ENCODE peak calls at places on chromosomes 2 and 18, in eight cellular contexts. D is HEK293T; I is body of pancreas; B is activated naive CD4-positive, alpha-beta T cell; T is mammary epithelial cell; M is germinal center; Q is SW480; Z is fibroblast of mammary gland. J is an unnamed sample.

GRCh38 chr2:236972491-236973379 is 113.0 kb upstream of the COPS8 start:
- DNase-seq in D (no peak), I (peak; percentile 35), B (no peak), T (peak; percentile 85), M (no peak), Q (peak; percentile 74), Z (peak; percentile 94), J (peak; percentile 10)

GRCh38 chr18:43396266-43396665 is 119.0 kb upstream of the SYT4 start:
- DNase-seq in D (no peak), I (no peak), B (no peak), T (no peak), M (no peak), Q (peak; percentile 2), Z (peak; percentile 17), J (no peak)

GRCh38 chr2:220648628-220649027 is 923.5 kb downstream of the EPHA4 start:
- DNase-seq in D (no peak), I (no peak), B (no peak), T (no peak), M (no peak), Q (no peak), Z (no peak), J (no peak)

GRCh38 chr2:207845202-207845864 is 75.6 kb upstream of the FZD5 start:
- DNase-seq in D (no peak), I (no peak), B (no peak), T (no peak), M (no peak), Q (no peak), Z (no peak), J (no peak)

GRCh38 chr2:179655627-179656026 is 205.8 kb downstream of the ZNF385B start:
- DNase-seq in D (no peak), I (no peak), B (no peak), T (peak; percentile 56), M (no peak), Q (no peak), Z (peak; percentile 89), J (no peak)

GRCh38 chr2:237414056-237414661 is at the start of gene COL6A3:
- DNase-seq in D (no peak), I (peak; percentile 44), B (no peak), T (no peak), M (no peak), Q (no peak), Z (peak; percentile 98), J (peak; percentile 94)

GRCh38 chr2:97660775-97661417 is 2.9 kb downstream of the ACTR1B start:
- DNase-seq in D (no peak), I (no peak), B (no peak), T (no peak), M (no peak), Q (no peak), Z (peak; percentile 35), J (no peak)

GRCh38 chr2:207765960-207766582 is 3.6 kb downstream of the FZD5 start:
- DNase-seq in D (no peak), I (no peak), B (no peak), T (no peak), M (no peak), Q (no peak), Z (no peak), J (no peak)

GRCh38 chr2:134668821-134669220 is 50.0 kb downstream of the TMEM163 start:
- DNase-seq in D (no peak), I (no peak), B (peak; percentile 42), T (no peak), M (no peak), Q (peak; percentile 99), Z (no peak), J (no peak)

J was measured in GM04504.